ENCODE peak calls at places on chromosomes 1 and 21, in nine cellular contexts. One of them, this sample, is unnamed.

GRCh38 chr1:2404890-2405511 is 7.4 kb downstream of the PEX10 start:
- DNase-seq in renal cortical epithelial cell: no peak
- DNase-seq in effector CD4-positive, alpha-beta T cell: no peak
- DNase-seq in caudate nucleus: no peak
- DNase-seq in nephron progenitor cell: no peak
- DNase-seq in kidney epithelial cell: no peak
- DNase-seq in NCI-H69: no peak
- DNase-seq in dorsolateral prefrontal cortex: no peak
- DNase-seq in NCI-H446: no peak
- DNase-seq in this sample: no peak

GRCh38 chr1:220368352-220369265 is 96.4 kb upstream of the RAB3GAP2 start:
- DNase-seq in NCI-H69: peak
- DNase-seq in caudate nucleus: no peak
- DNase-seq in effector CD4-positive, alpha-beta T cell: no peak
- DNase-seq in kidney epithelial cell: peak
- DNase-seq in NCI-H446: no peak
- DNase-seq in renal cortical epithelial cell: peak
- DNase-seq in dorsolateral prefrontal cortex: no peak
- DNase-seq in nephron progenitor cell: no peak
- DNase-seq in this sample: no peak

GRCh38 chr1:162561616-162562451 is at the start of gene UAP1:
- DNase-seq in caudate nucleus: no peak
- DNase-seq in kidney epithelial cell: no peak
- DNase-seq in renal cortical epithelial cell: no peak
- DNase-seq in effector CD4-positive, alpha-beta T cell: no peak
- DNase-seq in dorsolateral prefrontal cortex: no peak
- DNase-seq in NCI-H446: no peak
- DNase-seq in nephron progenitor cell: no peak
- DNase-seq in NCI-H69: peak
- DNase-seq in this sample: peak

GRCh38 chr1:228453614-228454013 is 33.6 kb upstream of the RNF187 start:
- DNase-seq in kidney epithelial cell: no peak
- DNase-seq in dorsolateral prefrontal cortex: no peak
- DNase-seq in nephron progenitor cell: no peak
- DNase-seq in renal cortical epithelial cell: no peak
- DNase-seq in caudate nucleus: no peak
- DNase-seq in NCI-H69: no peak
- DNase-seq in effector CD4-positive, alpha-beta T cell: no peak
- DNase-seq in NCI-H446: no peak
- DNase-seq in this sample: no peak

GRCh38 chr1:11187936-11188335 is 1.2 kb upstream of the ANGPTL7 start:
- DNase-seq in caudate nucleus: no peak
- DNase-seq in NCI-H446: no peak
- DNase-seq in renal cortical epithelial cell: no peak
- DNase-seq in effector CD4-positive, alpha-beta T cell: no peak
- DNase-seq in dorsolateral prefrontal cortex: no peak
- DNase-seq in NCI-H69: no peak
- DNase-seq in kidney epithelial cell: no peak
- DNase-seq in nephron progenitor cell: no peak
- DNase-seq in this sample: no peak

GRCh38 chr1:179016694-179017382 is 8.9 kb upstream of the FAM20B start:
- DNase-seq in caudate nucleus: peak
- DNase-seq in nephron progenitor cell: no peak
- DNase-seq in kidney epithelial cell: peak
- DNase-seq in renal cortical epithelial cell: peak
- DNase-seq in NCI-H446: peak
- DNase-seq in effector CD4-positive, alpha-beta T cell: no peak
- DNase-seq in NCI-H69: peak
- DNase-seq in dorsolateral prefrontal cortex: peak
- DNase-seq in this sample: peak

GRCh38 chr21:42213082-42213774 is 5.7 kb upstream of the ABCG1 start:
- DNase-seq in renal cortical epithelial cell: no peak
- DNase-seq in dorsolateral prefrontal cortex: no peak
- DNase-seq in effector CD4-positive, alpha-beta T cell: no peak
- DNase-seq in NCI-H69: no peak
- DNase-seq in kidney epithelial cell: no peak
- DNase-seq in nephron progenitor cell: no peak
- DNase-seq in caudate nucleus: no peak
- DNase-seq in NCI-H446: no peak
- DNase-seq in this sample: peak

GRCh38 chr1:18901952-18902522 is 318 bp downstream of the ALDH4A1 start:
- DNase-seq in NCI-H69: no peak
- DNase-seq in dorsolateral prefrontal cortex: no peak
- DNase-seq in NCI-H446: no peak
- DNase-seq in kidney epithelial cell: no peak
- DNase-seq in nephron progenitor cell: no peak
- DNase-seq in effector CD4-positive, alpha-beta T cell: no peak
- DNase-seq in caudate nucleus: peak
- DNase-seq in renal cortical epithelial cell: no peak
- DNase-seq in this sample: no peak

GRCh38 chr21:35198982-35199732 is 150.1 kb upstream of the RUNX1 start:
- DNase-seq in caudate nucleus: no peak
- DNase-seq in effector CD4-positive, alpha-beta T cell: no peak
- DNase-seq in dorsolateral prefrontal cortex: no peak
- DNase-seq in nephron progenitor cell: no peak
- DNase-seq in kidney epithelial cell: no peak
- DNase-seq in NCI-H446: no peak
- DNase-seq in renal cortical epithelial cell: no peak
- DNase-seq in NCI-H69: no peak
- DNase-seq in this sample: no peak